ENCODE peak calls at places on chromosome 21, in seven cellular contexts. One of them, this sample, is unnamed.

GRCh38 chr21:37071561-37072238 is 1.2 kb downstream of the PIGP start:
- DNase-seq in neural progenitor cell: peak; percentile 29
- DNase-seq in ureter: peak; percentile 77
- DNase-seq in H7: peak; percentile 16
- DNase-seq in anterior cingulate cortex: no peak
- DNase-seq in pancreas: peak; percentile 56
- DNase-seq in NK-92 treated with Interleukin-12 subunit alpha and Interleukin-12 subunit beta, amount 100 ng/mL, for 24 hours: no peak
- DNase-seq in this sample: peak; percentile 57

GRCh38 chr21:43921979-43922945 is 57.2 kb downstream of the AGPAT3 start:
- DNase-seq in neural progenitor cell: no peak
- DNase-seq in ureter: no peak
- DNase-seq in H7: no peak
- DNase-seq in anterior cingulate cortex: no peak
- DNase-seq in pancreas: no peak
- DNase-seq in NK-92 treated with Interleukin-12 subunit alpha and Interleukin-12 subunit beta, amount 100 ng/mL, for 24 hours: no peak
- DNase-seq in this sample: no peak

GRCh38 chr21:34707876-34708325 is 39.1 kb downstream of the CLIC6 start:
- DNase-seq in neural progenitor cell: no peak
- DNase-seq in ureter: no peak
- DNase-seq in H7: no peak
- DNase-seq in anterior cingulate cortex: no peak
- DNase-seq in pancreas: no peak
- DNase-seq in NK-92 treated with Interleukin-12 subunit alpha and Interleukin-12 subunit beta, amount 100 ng/mL, for 24 hours: no peak
- DNase-seq in this sample: no peak

GRCh38 chr21:44304846-44305245 is 5.0 kb downstream of the PFKL start:
- DNase-seq in neural progenitor cell: peak; percentile 65
- DNase-seq in ureter: no peak
- DNase-seq in H7: peak; percentile 89
- DNase-seq in anterior cingulate cortex: peak; percentile 18
- DNase-seq in pancreas: no peak
- DNase-seq in NK-92 treated with Interleukin-12 subunit alpha and Interleukin-12 subunit beta, amount 100 ng/mL, for 24 hours: no peak
- DNase-seq in this sample: no peak

GRCh38 chr21:46171996-46172862 is 12.0 kb downstream of the SPATC1L start:
- DNase-seq in neural progenitor cell: no peak
- DNase-seq in ureter: no peak
- DNase-seq in H7: peak; percentile 38
- DNase-seq in anterior cingulate cortex: no peak
- DNase-seq in pancreas: no peak
- DNase-seq in NK-92 treated with Interleukin-12 subunit alpha and Interleukin-12 subunit beta, amount 100 ng/mL, for 24 hours: no peak
- DNase-seq in this sample: no peak

GRCh38 chr21:29155118-29155932 is 24.9 kb downstream of the MAP3K7CL start:
- DNase-seq in neural progenitor cell: peak; percentile 41
- DNase-seq in ureter: peak; percentile 48
- DNase-seq in H7: peak; percentile 35
- DNase-seq in anterior cingulate cortex: peak; percentile 3
- DNase-seq in pancreas: peak; percentile 27
- DNase-seq in NK-92 treated with Interleukin-12 subunit alpha and Interleukin-12 subunit beta, amount 100 ng/mL, for 24 hours: no peak
- DNase-seq in this sample: peak; percentile 39

GRCh38 chr21:38679531-38679930 is 126.2 kb upstream of the ETS2 start:
- DNase-seq in neural progenitor cell: no peak
- DNase-seq in ureter: no peak
- DNase-seq in H7: no peak
- DNase-seq in anterior cingulate cortex: no peak
- DNase-seq in pancreas: no peak
- DNase-seq in NK-92 treated with Interleukin-12 subunit alpha and Interleukin-12 subunit beta, amount 100 ng/mL, for 24 hours: no peak
- DNase-seq in this sample: no peak

GRCh38 chr21:25970254-25970930 is 200.2 kb downstream of the APP start:
- DNase-seq in neural progenitor cell: no peak
- DNase-seq in ureter: no peak
- DNase-seq in H7: no peak
- DNase-seq in anterior cingulate cortex: peak; percentile 13
- DNase-seq in pancreas: no peak
- DNase-seq in NK-92 treated with Interleukin-12 subunit alpha and Interleukin-12 subunit beta, amount 100 ng/mL, for 24 hours: no peak
- DNase-seq in this sample: no peak

GRCh38 chr21:43001316-43001715 is 27.0 kb downstream of the PKNOX1 start:
- DNase-seq in neural progenitor cell: no peak
- DNase-seq in ureter: peak; percentile 63
- DNase-seq in H7: no peak
- DNase-seq in anterior cingulate cortex: no peak
- DNase-seq in pancreas: no peak
- DNase-seq in NK-92 treated with Interleukin-12 subunit alpha and Interleukin-12 subunit beta, amount 100 ng/mL, for 24 hours: no peak
- DNase-seq in this sample: no peak

GRCh38 chr21:41848533-41848932 is 30.6 kb downstream of the PRDM15 start:
- DNase-seq in neural progenitor cell: no peak
- DNase-seq in ureter: no peak
- DNase-seq in H7: no peak
- DNase-seq in anterior cingulate cortex: no peak
- DNase-seq in pancreas: no peak
- DNase-seq in NK-92 treated with Interleukin-12 subunit alpha and Interleukin-12 subunit beta, amount 100 ng/mL, for 24 hours: no peak
- DNase-seq in this sample: no peak

GRCh38 chr21:28068455-28069358 is 924.0 kb downstream of the LTN1 start:
- DNase-seq in neural progenitor cell: peak; percentile 23
- DNase-seq in ureter: no peak
- DNase-seq in H7: peak; percentile 2
- DNase-seq in anterior cingulate cortex: no peak
- DNase-seq in pancreas: no peak
- DNase-seq in NK-92 treated with Interleukin-12 subunit alpha and Interleukin-12 subunit beta, amount 100 ng/mL, for 24 hours: no peak
- DNase-seq in this sample: no peak

GRCh38 chr21:44870748-44871495 is 2.6 kb downstream of the PTTG1IP start:
- DNase-seq in neural progenitor cell: no peak
- DNase-seq in ureter: no peak
- DNase-seq in H7: no peak
- DNase-seq in anterior cingulate cortex: no peak
- DNase-seq in pancreas: peak; percentile 63
- DNase-seq in NK-92 treated with Interleukin-12 subunit alpha and Interleukin-12 subunit beta, amount 100 ng/mL, for 24 hours: no peak
- DNase-seq in this sample: no peak

GRCh38 chr21:29436650-29437049 is 137.9 kb downstream of the BACH1 start:
- DNase-seq in neural progenitor cell: no peak
- DNase-seq in ureter: no peak
- DNase-seq in H7: no peak
- DNase-seq in anterior cingulate cortex: no peak
- DNase-seq in pancreas: no peak
- DNase-seq in NK-92 treated with Interleukin-12 subunit alpha and Interleukin-12 subunit beta, amount 100 ng/mL, for 24 hours: no peak
- DNase-seq in this sample: no peak

GRCh38 chr21:29704719-29705118 is 235.1 kb downstream of the GRIK1 start:
- DNase-seq in neural progenitor cell: no peak
- DNase-seq in ureter: no peak
- DNase-seq in H7: no peak
- DNase-seq in anterior cingulate cortex: no peak
- DNase-seq in pancreas: no peak
- DNase-seq in NK-92 treated with Interleukin-12 subunit alpha and Interleukin-12 subunit beta, amount 100 ng/mL, for 24 hours: no peak
- DNase-seq in this sample: no peak

GRCh38 chr21:33259995-33260394 is 6.2 kb upstream of the IL10RB start:
- DNase-seq in neural progenitor cell: no peak
- DNase-seq in ureter: no peak
- DNase-seq in H7: no peak
- DNase-seq in anterior cingulate cortex: peak; percentile 6
- DNase-seq in pancreas: no peak
- DNase-seq in NK-92 treated with Interleukin-12 subunit alpha and Interleukin-12 subunit beta, amount 100 ng/mL, for 24 hours: no peak
- DNase-seq in this sample: no peak

GRCh38 chr21:45556645-45557601 is 14.7 kb upstream of the SLC19A1 start:
- DNase-seq in neural progenitor cell: no peak
- DNase-seq in ureter: no peak
- DNase-seq in H7: peak; percentile 63
- DNase-seq in anterior cingulate cortex: no peak
- DNase-seq in pancreas: peak; percentile 41
- DNase-seq in NK-92 treated with Interleukin-12 subunit alpha and Interleukin-12 subunit beta, amount 100 ng/mL, for 24 hours: no peak
- DNase-seq in this sample: no peak

GRCh38 chr21:44846485-44847260 is 26.8 kb downstream of the PTTG1IP start:
- DNase-seq in neural progenitor cell: peak; percentile 31
- DNase-seq in ureter: peak; percentile 78
- DNase-seq in H7: no peak
- DNase-seq in anterior cingulate cortex: peak; percentile 16
- DNase-seq in pancreas: no peak
- DNase-seq in NK-92 treated with Interleukin-12 subunit alpha and Interleukin-12 subunit beta, amount 100 ng/mL, for 24 hours: no peak
- DNase-seq in this sample: peak; percentile 50

GRCh38 chr21:43372663-43373386 is 54.1 kb downstream of the SIK1 start:
- DNase-seq in neural progenitor cell: no peak
- DNase-seq in ureter: peak; percentile 74
- DNase-seq in H7: no peak
- DNase-seq in anterior cingulate cortex: no peak
- DNase-seq in pancreas: no peak
- DNase-seq in NK-92 treated with Interleukin-12 subunit alpha and Interleukin-12 subunit beta, amount 100 ng/mL, for 24 hours: no peak
- DNase-seq in this sample: peak; percentile 76

GRCh38 chr21:32940079-32941014 is 85.4 kb upstream of the OLIG2 start:
- DNase-seq in neural progenitor cell: peak; percentile 84
- DNase-seq in ureter: no peak
- DNase-seq in H7: peak; percentile 50
- DNase-seq in anterior cingulate cortex: no peak
- DNase-seq in pancreas: no peak
- DNase-seq in NK-92 treated with Interleukin-12 subunit alpha and Interleukin-12 subunit beta, amount 100 ng/mL, for 24 hours: peak; percentile 23
- DNase-seq in this sample: peak; percentile 46

GRCh38 chr21:37176716-37177115 is 90.4 kb downstream of the VPS26C start:
- DNase-seq in neural progenitor cell: no peak
- DNase-seq in ureter: peak; percentile 60
- DNase-seq in H7: no peak
- DNase-seq in anterior cingulate cortex: no peak
- DNase-seq in pancreas: no peak
- DNase-seq in NK-92 treated with Interleukin-12 subunit alpha and Interleukin-12 subunit beta, amount 100 ng/mL, for 24 hours: no peak
- DNase-seq in this sample: no peak

GRCh38 chr21:31630062-31630711 is 29.3 kb upstream of the SOD1 start:
- DNase-seq in neural progenitor cell: no peak
- DNase-seq in ureter: peak; percentile 86
- DNase-seq in H7: no peak
- DNase-seq in anterior cingulate cortex: no peak
- DNase-seq in pancreas: peak; percentile 84
- DNase-seq in NK-92 treated with Interleukin-12 subunit alpha and Interleukin-12 subunit beta, amount 100 ng/mL, for 24 hours: no peak
- DNase-seq in this sample: peak; percentile 52

GRCh38 chr21:42992943-42993712 is 18.8 kb downstream of the PKNOX1 start:
- DNase-seq in neural progenitor cell: no peak
- DNase-seq in ureter: no peak
- DNase-seq in H7: no peak
- DNase-seq in anterior cingulate cortex: no peak
- DNase-seq in pancreas: no peak
- DNase-seq in NK-92 treated with Interleukin-12 subunit alpha and Interleukin-12 subunit beta, amount 100 ng/mL, for 24 hours: no peak
- DNase-seq in this sample: no peak

GRCh38 chr21:42366292-42367010 is at the start of gene TFF1:
- DNase-seq in neural progenitor cell: no peak
- DNase-seq in ureter: no peak
- DNase-seq in H7: no peak
- DNase-seq in anterior cingulate cortex: no peak
- DNase-seq in pancreas: no peak
- DNase-seq in NK-92 treated with Interleukin-12 subunit alpha and Interleukin-12 subunit beta, amount 100 ng/mL, for 24 hours: no peak
- DNase-seq in this sample: no peak

GRCh38 chr21:40511976-40512375 is 335.0 kb downstream of the DSCAM start:
- DNase-seq in neural progenitor cell: no peak
- DNase-seq in ureter: no peak
- DNase-seq in H7: no peak
- DNase-seq in anterior cingulate cortex: no peak
- DNase-seq in pancreas: no peak
- DNase-seq in NK-92 treated with Interleukin-12 subunit alpha and Interleukin-12 subunit beta, amount 100 ng/mL, for 24 hours: no peak
- DNase-seq in this sample: no peak

GRCh38 chr21:46100426-46100825 is 2.5 kb downstream of the COL6A2 start:
- DNase-seq in neural progenitor cell: no peak
- DNase-seq in ureter: no peak
- DNase-seq in H7: no peak
- DNase-seq in anterior cingulate cortex: no peak
- DNase-seq in pancreas: no peak
- DNase-seq in NK-92 treated with Interleukin-12 subunit alpha and Interleukin-12 subunit beta, amount 100 ng/mL, for 24 hours: no peak
- DNase-seq in this sample: peak; percentile 27

GRCh38 chr21:44780767-44781459 is 20.7 kb downstream of the UBE2G2 start:
- DNase-seq in neural progenitor cell: no peak
- DNase-seq in ureter: no peak
- DNase-seq in H7: no peak
- DNase-seq in anterior cingulate cortex: no peak
- DNase-seq in pancreas: no peak
- DNase-seq in NK-92 treated with Interleukin-12 subunit alpha and Interleukin-12 subunit beta, amount 100 ng/mL, for 24 hours: no peak
- DNase-seq in this sample: no peak

GRCh38 chr21:30434033-30434631 is 4.1 kb downstream of the KRTAP13-4 start:
- DNase-seq in neural progenitor cell: peak; percentile 56
- DNase-seq in ureter: no peak
- DNase-seq in H7: peak; percentile 47
- DNase-seq in anterior cingulate cortex: no peak
- DNase-seq in pancreas: no peak
- DNase-seq in NK-92 treated with Interleukin-12 subunit alpha and Interleukin-12 subunit beta, amount 100 ng/mL, for 24 hours: no peak
- DNase-seq in this sample: no peak

This sample was measured in lung.